ENCODE peak calls at places on chromosomes 2 and 18, in four cellular contexts. One of them, this sample, is unnamed.

GRCh38 chr2:120766758-120767351 is 31.2 kb downstream of the GLI2 start:
- DNase-seq in thyroid gland: no peak
- DNase-seq in GM20000: no peak
- DNase-seq in astrocyte of the spinal cord: no peak
- DNase-seq in this sample: no peak

GRCh38 chr2:38115216-38116012 is 39.5 kb upstream of the CYP1B1 start:
- DNase-seq in GM20000: peak; percentile 74
- DNase-seq in thyroid gland: peak; percentile 90
- DNase-seq in astrocyte of the spinal cord: peak; percentile 72
- DNase-seq in this sample: peak; percentile 89

GRCh38 chr2:187542123-187542522 is 12.1 kb downstream of the TFPI start:
- DNase-seq in GM20000: no peak
- DNase-seq in thyroid gland: no peak
- DNase-seq in astrocyte of the spinal cord: no peak
- DNase-seq in this sample: no peak

GRCh38 chr2:150681120-150681796 is 193.8 kb upstream of the RND3 start:
- DNase-seq in thyroid gland: no peak
- DNase-seq in astrocyte of the spinal cord: peak; percentile 67
- DNase-seq in GM20000: no peak
- DNase-seq in this sample: no peak

GRCh38 chr2:163551974-163552373 is 183.8 kb downstream of the FIGN start:
- DNase-seq in thyroid gland: no peak
- DNase-seq in GM20000: no peak
- DNase-seq in astrocyte of the spinal cord: peak; percentile 46
- DNase-seq in this sample: no peak

GRCh38 chr18:58229162-58229561 is 185.1 kb downstream of the NEDD4L start:
- DNase-seq in GM20000: no peak
- DNase-seq in thyroid gland: no peak
- DNase-seq in astrocyte of the spinal cord: no peak
- DNase-seq in this sample: no peak

GRCh38 chr2:52539026-52539964 is 1228.3 kb upstream of the CHAC2 start:
- DNase-seq in GM20000: no peak
- DNase-seq in astrocyte of the spinal cord: no peak
- DNase-seq in thyroid gland: no peak
- DNase-seq in this sample: no peak

GRCh38 chr18:8609711-8610441 is 639 bp downstream of the RAB12 start:
- DNase-seq in GM20000: no peak
- DNase-seq in astrocyte of the spinal cord: no peak
- DNase-seq in thyroid gland: peak; percentile 13
- DNase-seq in this sample: peak; percentile 31

GRCh38 chr2:215382480-215382879 is 53.4 kb downstream of the FN1 start:
- DNase-seq in thyroid gland: no peak
- DNase-seq in GM20000: no peak
- DNase-seq in astrocyte of the spinal cord: no peak
- DNase-seq in this sample: no peak

GRCh38 chr2:236284208-236284607 is 20.0 kb upstream of the ASB18 start:
- DNase-seq in astrocyte of the spinal cord: no peak
- DNase-seq in thyroid gland: no peak
- DNase-seq in GM20000: no peak
- DNase-seq in this sample: no peak

GRCh38 chr2:39135678-39136259 is 14.9 kb upstream of the SOS1 start:
- DNase-seq in astrocyte of the spinal cord: no peak
- DNase-seq in GM20000: no peak
- DNase-seq in thyroid gland: no peak
- DNase-seq in this sample: peak; percentile 44

GRCh38 chr2:64453710-64454315 is at the start of gene LGALSL:
- DNase-seq in GM20000: peak; percentile 92
- DNase-seq in astrocyte of the spinal cord: peak; percentile 29
- DNase-seq in thyroid gland: peak; percentile 85
- DNase-seq in this sample: no peak

GRCh38 chr2:233006648-233007047 is 6.4 kb downstream of the NGEF start:
- DNase-seq in thyroid gland: no peak
- DNase-seq in astrocyte of the spinal cord: no peak
- DNase-seq in GM20000: no peak
- DNase-seq in this sample: no peak

GRCh38 chr2:198499539-198499938 is 695.1 kb downstream of the PLCL1 start:
- DNase-seq in thyroid gland: no peak
- DNase-seq in GM20000: no peak
- DNase-seq in astrocyte of the spinal cord: peak; percentile 41
- DNase-seq in this sample: no peak

GRCh38 chr2:127025357-127026062 is 81.4 kb downstream of the BIN1 start:
- DNase-seq in thyroid gland: peak; percentile 84
- DNase-seq in astrocyte of the spinal cord: peak; percentile 81
- DNase-seq in GM20000: peak; percentile 61
- DNase-seq in this sample: peak; percentile 87

GRCh38 chr2:127027715-127028114 is 79.2 kb downstream of the BIN1 start:
- DNase-seq in GM20000: no peak
- DNase-seq in thyroid gland: no peak
- DNase-seq in astrocyte of the spinal cord: no peak
- DNase-seq in this sample: no peak

GRCh38 chr2:127023504-127023903 is 83.5 kb downstream of the BIN1 start:
- DNase-seq in GM20000: no peak
- DNase-seq in thyroid gland: no peak
- DNase-seq in astrocyte of the spinal cord: no peak
- DNase-seq in this sample: no peak

GRCh38 chr2:127022817-127023216 is 84.1 kb downstream of the BIN1 start:
- DNase-seq in astrocyte of the spinal cord: no peak
- DNase-seq in GM20000: no peak
- DNase-seq in thyroid gland: no peak
- DNase-seq in this sample: no peak

GRCh38 chr2:127024769-127025356 is 82.1 kb downstream of the BIN1 start:
- DNase-seq in thyroid gland: peak; percentile 55
- DNase-seq in astrocyte of the spinal cord: peak; percentile 36
- DNase-seq in GM20000: no peak
- DNase-seq in this sample: no peak
- TF ChIP-seq CTCF in thyroid gland: no peak
- TF ChIP-seq CTCF in astrocyte of the spinal cord: peak; percentile 50
- TF ChIP-seq CTCF in GM20000: no peak
- TF ChIP-seq CTCF in this sample: no peak

GRCh38 chr18:75244336-75244735 is 33.7 kb downstream of the TSHZ1 start:
- DNase-seq in thyroid gland: peak; percentile 35
- DNase-seq in astrocyte of the spinal cord: peak; percentile 12
- DNase-seq in GM20000: peak; percentile 32
- DNase-seq in this sample: peak; percentile 41
- TF ChIP-seq CTCF in thyroid gland: no peak
- TF ChIP-seq CTCF in astrocyte of the spinal cord: peak; percentile 33
- TF ChIP-seq CTCF in GM20000: peak; percentile 25
- TF ChIP-seq CTCF in this sample: peak; percentile 21

DNA sequence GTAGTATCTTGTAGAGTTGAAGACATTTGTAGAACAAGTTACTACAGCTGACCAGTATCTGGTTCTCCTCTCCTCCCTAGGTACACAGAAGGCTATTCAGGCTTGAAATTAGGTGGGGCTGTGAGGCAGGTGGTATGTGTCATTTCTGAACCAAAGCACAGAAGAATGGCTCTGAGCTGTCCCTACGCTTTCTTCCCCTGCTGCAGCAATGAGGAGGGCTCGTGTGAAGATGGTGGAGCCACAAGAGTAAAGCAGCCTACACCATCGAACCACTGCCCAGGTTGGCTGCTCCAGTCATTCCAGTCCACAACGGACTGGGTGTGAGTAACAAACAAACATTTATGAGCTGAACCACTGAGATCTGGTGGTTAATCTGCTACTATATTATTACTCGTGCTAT is 148.9 kb downstream of the DTNB start:
- DNase-seq in thyroid gland: no peak
- DNase-seq in astrocyte of the spinal cord: no peak
- DNase-seq in GM20000: peak; percentile 44
- DNase-seq in this sample: no peak
- TF ChIP-seq CTCF in thyroid gland: no peak
- TF ChIP-seq CTCF in astrocyte of the spinal cord: no peak
- TF ChIP-seq CTCF in GM20000: no peak
- TF ChIP-seq CTCF in this sample: no peak

GRCh38 chr2:101197215-101197745 is 46.1 kb upstream of the TBC1D8 start:
- DNase-seq in astrocyte of the spinal cord: no peak
- DNase-seq in thyroid gland: no peak
- DNase-seq in GM20000: no peak
- DNase-seq in this sample: no peak
- TF ChIP-seq CTCF in astrocyte of the spinal cord: peak; percentile 11
- TF ChIP-seq CTCF in thyroid gland: no peak
- TF ChIP-seq CTCF in GM20000: no peak
- TF ChIP-seq CTCF in this sample: no peak

GRCh38 chr2:143701785-143702184 is 572.6 kb downstream of the ARHGAP15 start:
- DNase-seq in astrocyte of the spinal cord: no peak
- DNase-seq in GM20000: no peak
- DNase-seq in thyroid gland: no peak
- DNase-seq in this sample: no peak
- TF ChIP-seq CTCF in astrocyte of the spinal cord: no peak
- TF ChIP-seq CTCF in GM20000: no peak
- TF ChIP-seq CTCF in thyroid gland: no peak
- TF ChIP-seq CTCF in this sample: no peak

GRCh38 chr2:151953467-151953866 is 125.2 kb upstream of the ARL5A start:
- DNase-seq in astrocyte of the spinal cord: no peak
- DNase-seq in GM20000: no peak
- DNase-seq in thyroid gland: no peak
- DNase-seq in this sample: no peak
- TF ChIP-seq CTCF in astrocyte of the spinal cord: no peak
- TF ChIP-seq CTCF in GM20000: no peak
- TF ChIP-seq CTCF in thyroid gland: no peak
- TF ChIP-seq CTCF in this sample: no peak

DNA sequence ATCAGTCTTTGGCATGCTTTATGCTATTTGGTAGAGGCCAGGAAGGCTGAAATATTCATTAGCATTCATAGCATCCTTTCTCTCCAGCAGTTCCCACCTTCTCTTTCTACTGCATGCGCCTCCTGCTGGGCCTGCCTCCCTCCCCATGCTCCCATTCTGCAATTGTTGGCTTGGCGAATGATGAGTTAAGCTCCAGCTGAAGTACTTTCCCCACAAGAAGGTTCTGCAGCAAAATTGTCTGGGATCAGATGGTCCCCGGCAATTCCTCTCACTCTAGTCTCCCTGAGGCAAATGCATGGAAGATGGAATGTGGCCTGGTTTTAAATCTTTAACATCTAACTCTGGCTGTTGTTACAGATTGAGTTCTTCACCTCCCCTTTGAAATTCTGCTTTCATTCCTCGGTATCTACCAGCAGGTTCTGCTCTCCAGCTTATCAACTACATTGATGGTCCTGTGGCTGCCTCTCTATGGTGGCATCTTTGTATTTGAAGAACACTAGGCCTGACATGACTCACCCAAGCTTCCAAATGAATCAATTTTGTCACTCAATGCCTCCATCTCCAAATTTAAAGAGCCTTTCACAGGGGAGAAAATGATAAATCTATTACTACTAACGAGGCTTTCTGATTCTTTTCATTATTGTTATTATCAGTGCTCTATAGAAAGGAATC is 55.9 kb downstream of the KCTD18 start:
- DNase-seq in thyroid gland: no peak
- DNase-seq in GM20000: no peak
- DNase-seq in astrocyte of the spinal cord: no peak
- DNase-seq in this sample: no peak
- TF ChIP-seq CTCF in thyroid gland: no peak
- TF ChIP-seq CTCF in GM20000: no peak
- TF ChIP-seq CTCF in astrocyte of the spinal cord: peak; percentile 23
- TF ChIP-seq CTCF in this sample: no peak

GRCh38 chr2:212181646-212182045 is 357.0 kb downstream of the ERBB4 start:
- DNase-seq in astrocyte of the spinal cord: peak; percentile 12
- DNase-seq in GM20000: no peak
- DNase-seq in thyroid gland: no peak
- DNase-seq in this sample: no peak

GRCh38 chr2:212176151-212176550 is 362.5 kb downstream of the ERBB4 start:
- DNase-seq in thyroid gland: no peak
- DNase-seq in GM20000: no peak
- DNase-seq in astrocyte of the spinal cord: no peak
- DNase-seq in this sample: no peak

GRCh38 chr2:212173771-212174510 is 364.7 kb downstream of the ERBB4 start:
- DNase-seq in thyroid gland: no peak
- DNase-seq in astrocyte of the spinal cord: no peak
- DNase-seq in GM20000: no peak
- DNase-seq in this sample: no peak

GRCh38 chr2:212180684-212181083 is 357.9 kb downstream of the ERBB4 start:
- DNase-seq in thyroid gland: no peak
- DNase-seq in GM20000: no peak
- DNase-seq in astrocyte of the spinal cord: no peak
- DNase-seq in this sample: no peak

DNA sequence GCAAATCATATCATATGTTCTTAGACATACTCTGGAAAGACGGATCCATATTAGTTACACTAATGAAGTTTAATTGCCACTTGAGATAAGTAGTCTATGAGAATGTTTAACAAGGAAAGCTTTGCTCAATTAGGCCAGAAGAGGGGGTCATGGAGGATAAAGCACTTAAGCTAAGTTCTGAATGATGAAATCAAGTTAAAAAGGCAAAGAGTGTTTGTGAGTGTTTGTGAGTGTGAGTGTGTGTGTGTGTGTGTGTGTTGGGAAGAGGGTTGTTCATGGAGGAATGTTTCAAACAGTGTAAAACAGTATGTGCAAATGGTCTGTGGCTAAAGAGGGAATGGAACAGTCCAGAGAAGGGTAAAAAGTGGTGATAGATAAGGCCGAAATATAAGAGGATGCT is 360.9 kb downstream of the ERBB4 start:
- DNase-seq in thyroid gland: no peak
- DNase-seq in astrocyte of the spinal cord: no peak
- DNase-seq in GM20000: no peak
- DNase-seq in this sample: no peak
- TF ChIP-seq CTCF in thyroid gland: no peak
- TF ChIP-seq CTCF in astrocyte of the spinal cord: no peak
- TF ChIP-seq CTCF in GM20000: no peak
- TF ChIP-seq CTCF in this sample: no peak

DNA sequence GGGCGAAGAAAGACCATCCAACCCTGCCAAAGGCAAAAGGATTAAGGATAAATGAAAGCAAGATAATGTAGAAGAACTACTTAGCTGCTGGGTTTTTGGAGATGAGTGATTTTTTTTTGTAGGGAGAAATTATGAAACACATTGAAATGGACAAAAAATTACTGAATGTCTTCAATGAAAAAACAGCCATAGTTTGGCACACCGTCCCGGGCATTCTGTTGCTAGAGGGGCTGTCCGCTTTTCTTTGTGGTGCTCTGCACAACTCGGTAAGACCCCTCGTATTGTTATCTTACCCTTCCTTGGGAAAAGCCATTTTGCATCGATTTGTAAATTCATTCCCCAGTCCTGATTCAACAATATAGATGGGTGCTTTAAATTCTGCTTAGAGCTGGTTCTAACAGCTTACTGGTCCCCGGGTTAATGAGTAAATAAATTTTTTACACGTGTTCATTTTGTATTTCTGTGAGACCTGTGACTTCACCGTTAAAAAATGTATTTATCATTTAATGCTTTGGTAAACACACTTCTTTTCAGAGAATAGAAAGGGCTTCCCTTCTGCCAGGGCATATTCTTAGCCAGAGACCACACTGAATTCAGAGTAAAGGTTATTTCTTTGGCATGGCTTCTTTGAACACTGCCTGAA is 922 bp upstream of the LAPTM4A start:
- DNase-seq in thyroid gland: no peak
- DNase-seq in GM20000: no peak
- DNase-seq in astrocyte of the spinal cord: no peak
- DNase-seq in this sample: no peak
- TF ChIP-seq CTCF in thyroid gland: no peak
- TF ChIP-seq CTCF in GM20000: no peak
- TF ChIP-seq CTCF in astrocyte of the spinal cord: no peak
- TF ChIP-seq CTCF in this sample: no peak

GRCh38 chr2:165794520-165794882 is 454 bp upstream of the GALNT3 start:
- DNase-seq in thyroid gland: peak; percentile 59
- DNase-seq in astrocyte of the spinal cord: peak; percentile 43
- DNase-seq in GM20000: peak; percentile 84
- DNase-seq in this sample: peak; percentile 79
- TF ChIP-seq CTCF in thyroid gland: no peak
- TF ChIP-seq CTCF in astrocyte of the spinal cord: no peak
- TF ChIP-seq CTCF in GM20000: no peak
- TF ChIP-seq CTCF in this sample: no peak